ENCODE peak calls at places on chromosomes 6 and 20, in seven cellular contexts. D, R, N, J, Z, Q and V are unnamed samples.

GRCh38 chr20:1341561-1342265 is 12.8 kb upstream of the SDCBP2 start:
- DNase-seq in D (no peak), R (peak), N (no peak), J (no peak), Z (no peak), Q (no peak), V (no peak)

GRCh38 chr6:52877168-52877567 is 32.3 kb downstream of the GSTA3 start:
- DNase-seq in D (no peak), R (no peak), N (no peak), J (no peak), Z (no peak), Q (no peak), V (no peak)

GRCh38 chr20:61882716-61883615 is 182.7 kb downstream of the TAF4 start:
- DNase-seq in D (no peak), R (no peak), N (no peak), J (no peak), Z (no peak), Q (peak), V (no peak)

GRCh38 chr6:72788188-72788587 is 166.3 kb downstream of the KCNQ5 start:
- DNase-seq in D (no peak), R (no peak), N (no peak), J (no peak), Z (no peak), Q (no peak), V (no peak)

GRCh38 chr6:26439552-26440125 is 665 bp upstream of the BTN3A3 start:
- DNase-seq in D (no peak), R (no peak), N (no peak), J (no peak), Z (no peak), Q (no peak), V (peak)

GRCh38 chr6:103729658-103730057 is 1130.1 kb downstream of the HACE1 start:
- DNase-seq in D (no peak), R (no peak), N (no peak), J (no peak), Z (no peak), Q (no peak), V (no peak)

GRCh38 chr6:141326426-141326825 is 806.3 kb upstream of the GJE1 start:
- DNase-seq in D (no peak), R (peak), N (no peak), J (peak), Z (peak), Q (no peak), V (peak)

GRCh38 chr6:13229205-13230085 is 98.9 kb downstream of the TBC1D7 start:
- DNase-seq in D (no peak), R (no peak), N (no peak), J (no peak), Z (no peak), Q (no peak), V (no peak)

GRCh38 chr20:45229264-45230056 is 8.3 kb downstream of the SEMG2 start:
- DNase-seq in D (no peak), R (no peak), N (no peak), J (no peak), Z (no peak), Q (peak), V (peak)

GRCh38 chr6:117346142-117346930 is 79.4 kb downstream of the ROS1 start:
- DNase-seq in D (no peak), R (peak), N (no peak), J (no peak), Z (no peak), Q (no peak), V (peak)

GRCh38 chr20:4155953-4156352 is 140.6 kb upstream of the RNF24 start:
- DNase-seq in D (no peak), R (no peak), N (no peak), J (no peak), Z (no peak), Q (no peak), V (no peak)

GRCh38 chr6:8857160-8857559 is 421.8 kb upstream of the SLC35B3 start:
- DNase-seq in D (no peak), R (no peak), N (no peak), J (no peak), Z (no peak), Q (no peak), V (no peak)

GRCh38 chr6:141158740-141159139 is 974.0 kb upstream of the GJE1 start:
- DNase-seq in D (no peak), R (no peak), N (no peak), J (no peak), Z (no peak), Q (no peak), V (no peak)

GRCh38 chr20:19913927-19914614 is 103.1 kb upstream of the NAA20 start:
- DNase-seq in D (no peak), R (peak), N (no peak), J (no peak), Z (no peak), Q (no peak), V (no peak)

GRCh38 chr20:61766921-61767610 is 298.6 kb downstream of the TAF4 start:
- DNase-seq in D (no peak), R (no peak), N (no peak), J (no peak), Z (no peak), Q (no peak), V (no peak)

GRCh38 chr20:32052090-32052791 is at the start of gene HCK:
- DNase-seq in D (no peak), R (no peak), N (no peak), J (no peak), Z (no peak), Q (peak), V (no peak)

GRCh38 chr20:52060794-52061714 is 130.5 kb downstream of the ZFP64 start:
- DNase-seq in D (no peak), R (peak), N (no peak), J (no peak), Z (no peak), Q (no peak), V (no peak)

GRCh38 chr6:90432937-90433336 is 136.3 kb upstream of the BACH2 start:
- DNase-seq in D (no peak), R (no peak), N (no peak), J (no peak), Z (no peak), Q (no peak), V (no peak)

GRCh38 chr6:169971171-169971861 is 219.9 kb downstream of the ERMARD start:
- DNase-seq in D (no peak), R (no peak), N (peak), J (no peak), Z (no peak), Q (peak), V (no peak)

GRCh38 chr6:155171747-155172191 is 92.0 kb upstream of the CLDN20 start:
- DNase-seq in D (no peak), R (peak), N (no peak), J (no peak), Z (no peak), Q (no peak), V (no peak)

GRCh38 chr6:149938571-149939462 is 3.0 kb upstream of the ULBP2 start:
- DNase-seq in D (no peak), R (no peak), N (no peak), J (no peak), Z (no peak), Q (peak), V (no peak)

GRCh38 chr6:80566361-80566760 is 459.9 kb downstream of the BCKDHB start:
- DNase-seq in D (no peak), R (no peak), N (no peak), J (no peak), Z (no peak), Q (no peak), V (no peak)

GRCh38 chr20:51871943-51872342 is 69.6 kb upstream of the SALL4 start:
- DNase-seq in D (peak), R (no peak), N (no peak), J (no peak), Z (no peak), Q (no peak), V (no peak)

GRCh38 chr6:63066053-63066704 is 145.1 kb upstream of the FKBP1C start:
- DNase-seq in D (no peak), R (no peak), N (no peak), J (no peak), Z (no peak), Q (no peak), V (no peak)

GRCh38 chr20:38789503-38790209 is 15.8 kb upstream of the PPP1R16B start:
- DNase-seq in D (no peak), R (no peak), N (no peak), J (no peak), Z (no peak), Q (no peak), V (no peak)

GRCh38 chr6:75633045-75633444 is 31.4 kb downstream of the SENP6 start:
- DNase-seq in D (no peak), R (no peak), N (no peak), J (no peak), Z (no peak), Q (no peak), V (peak)

GRCh38 chr6:25232478-25232877 is 46.7 kb upstream of the CARMIL1 start:
- DNase-seq in D (no peak), R (no peak), N (no peak), J (no peak), Z (no peak), Q (no peak), V (no peak)

GRCh38 chr6:140436023-140436811 is 1061.8 kb upstream of the CITED2 start:
- DNase-seq in D (no peak), R (no peak), N (no peak), J (no peak), Z (no peak), Q (no peak), V (no peak)

GRCh38 chr6:40713002-40713719 is 126.0 kb upstream of the LRFN2 start:
- DNase-seq in D (no peak), R (no peak), N (no peak), J (no peak), Z (no peak), Q (no peak), V (peak)

DNA sequence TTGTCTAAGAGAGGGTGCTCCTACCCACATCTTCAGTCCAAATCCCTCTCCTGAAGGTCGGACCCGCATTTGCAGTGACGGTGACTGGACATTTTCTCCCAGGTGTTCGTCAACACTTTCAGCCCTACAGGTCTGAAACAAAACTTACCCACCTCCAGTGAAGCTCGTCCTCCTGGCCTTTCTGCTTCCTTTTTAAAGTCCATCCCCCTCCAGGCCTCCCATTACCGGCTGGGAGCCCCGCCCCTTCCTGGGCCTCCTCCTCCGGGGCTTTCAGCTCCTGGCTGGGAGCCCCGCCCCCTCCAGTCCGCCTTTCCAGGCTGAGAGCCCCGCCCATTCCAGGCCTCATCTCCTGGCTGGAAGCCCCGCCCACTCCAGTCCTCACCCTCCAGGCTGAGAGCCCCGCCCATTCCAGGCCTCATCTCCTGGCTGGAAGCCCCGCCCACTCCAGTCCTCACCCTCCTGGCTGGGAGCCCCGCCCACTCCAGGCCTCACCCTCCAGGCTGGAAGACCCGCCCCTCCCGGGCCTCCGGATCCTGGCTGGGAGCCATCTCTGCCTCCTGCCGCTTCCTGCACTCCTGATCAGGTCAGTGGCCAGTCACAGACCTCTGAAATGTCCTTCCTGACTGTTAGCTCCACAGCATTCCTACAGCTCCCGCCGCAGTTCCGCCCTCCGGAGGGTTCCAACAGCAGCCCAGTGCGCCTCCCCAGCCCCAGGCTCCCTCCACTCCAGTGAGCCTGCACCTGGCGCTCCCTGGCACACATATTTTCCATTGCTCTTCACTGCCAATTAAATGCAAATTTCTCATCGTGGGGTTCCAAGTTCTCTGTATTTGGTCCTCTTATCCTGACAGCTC is 98.5 kb downstream of the LY86 start:
- DNase-seq in D (peak), R (peak), N (peak), J (peak), Z (no peak), Q (peak), V (peak)
- TF ChIP-seq POLR2A in D (no peak), R (no peak), N (no peak), J (no peak), Z (no peak), Q (no peak), V (peak)

GRCh38 chr20:63544241-63544957 is 3.1 kb downstream of the SRMS start:
- DNase-seq in D (no peak), R (no peak), N (no peak), J (no peak), Z (no peak), Q (peak), V (no peak)

GRCh38 chr20:63546686-63547483 is 664 bp downstream of the SRMS start:
- DNase-seq in D (no peak), R (no peak), N (no peak), J (no peak), Z (no peak), Q (peak), V (no peak)

GRCh38 chr20:63544958-63545516 is 2.5 kb downstream of the SRMS start:
- DNase-seq in D (no peak), R (no peak), N (no peak), J (no peak), Z (no peak), Q (peak), V (no peak)

GRCh38 chr20:63546256-63546655 is 1.3 kb downstream of the SRMS start:
- DNase-seq in D (no peak), R (no peak), N (no peak), J (no peak), Z (no peak), Q (peak), V (no peak)

GRCh38 chr20:63545814-63546213 is 1.7 kb downstream of the SRMS start:
- DNase-seq in D (no peak), R (no peak), N (no peak), J (no peak), Z (no peak), Q (no peak), V (no peak)
- TF ChIP-seq POLR2A in D (no peak), R (no peak), N (no peak), J (no peak), Z (no peak), Q (no peak), V (no peak)

GRCh38 chr20:57559658-57560553 is 1.0 kb upstream of the PCK1 start:
- DNase-seq in D (no peak), R (no peak), N (no peak), J (no peak), Z (no peak), Q (no peak), V (no peak)
- TF ChIP-seq POLR2A in D (no peak), R (no peak), N (no peak), J (no peak), Z (no peak), Q (no peak), V (no peak)

DNA sequence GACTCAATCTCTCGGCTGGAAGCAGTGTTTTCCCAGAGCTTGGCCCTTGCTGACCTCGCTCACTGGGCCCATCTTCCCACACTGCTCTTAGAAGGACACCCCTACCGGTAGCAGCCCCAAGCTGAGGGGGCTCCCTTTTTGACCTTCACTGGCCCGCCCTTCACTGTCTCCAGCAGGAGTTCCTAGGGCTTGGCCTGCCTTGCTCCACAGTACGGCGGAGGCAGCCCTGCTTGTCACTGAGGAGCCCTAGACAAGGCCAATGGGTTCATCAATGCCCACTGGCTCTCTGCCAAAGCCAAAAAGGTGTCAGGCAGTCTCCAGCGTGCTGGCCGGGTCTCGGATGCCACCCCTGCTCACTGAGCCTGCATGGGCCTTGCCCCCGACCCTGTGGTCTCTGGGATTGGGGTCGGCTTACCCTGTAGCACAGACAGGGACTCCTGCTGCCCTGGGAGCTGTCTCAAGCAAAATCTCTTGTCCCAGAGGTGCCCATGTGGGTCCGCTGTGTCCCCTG is 2.1 kb downstream of the MMP24OS start:
- DNase-seq in D (no peak), R (no peak), N (no peak), J (no peak), Z (no peak), Q (no peak), V (no peak)
- TF ChIP-seq POLR2A in D (no peak), R (no peak), N (no peak), J (no peak), Z (no peak), Q (no peak), V (no peak)

GRCh38 chr20:63694596-63695418 is 1.6 kb upstream of the TNFRSF6B start:
- DNase-seq in D (no peak), R (no peak), N (no peak), J (no peak), Z (no peak), Q (peak), V (no peak)

GRCh38 chr20:63692436-63693078 is 3.9 kb upstream of the TNFRSF6B start:
- DNase-seq in D (no peak), R (no peak), N (peak), J (no peak), Z (no peak), Q (peak), V (no peak)

GRCh38 chr20:63693975-63694595 is 2.4 kb upstream of the TNFRSF6B start:
- DNase-seq in D (no peak), R (no peak), N (no peak), J (no peak), Z (no peak), Q (peak), V (no peak)

GRCh38 chr20:63691711-63692435 is 4.6 kb upstream of the TNFRSF6B start:
- DNase-seq in D (no peak), R (no peak), N (no peak), J (no peak), Z (no peak), Q (peak), V (no peak)

GRCh38 chr20:63693079-63693974 is 3.1 kb upstream of the TNFRSF6B start:
- DNase-seq in D (no peak), R (no peak), N (no peak), J (no peak), Z (no peak), Q (no peak), V (peak)
- TF ChIP-seq POLR2A in D (no peak), R (no peak), N (no peak), J (no peak), Z (no peak), Q (no peak), V (no peak)